ENCODE peak calls at places on chromosomes 6 and 20, in four cellular contexts. N, U, E and R are unnamed samples.
A peak's percentile ranks its signal among the peaks of the same experiment; 100 is the strongest.

GRCh38 chr6:68235192-68235812 is 399.8 kb upstream of the ADGRB3 start:
- DNase-seq in U (no peak), E (no peak), N (no peak), R (no peak)

GRCh38 chr6:138590796-138591709 is 91.8 kb upstream of the NHSL1 start:
- DNase-seq in U (peak; percentile 75), N (no peak), E (peak; percentile 70), R (peak; percentile 72)

GRCh38 chr20:45345104-45345936 is 2.9 kb downstream of the SDC4 start:
- DNase-seq in E (no peak), U (peak; percentile 90), N (no peak), R (no peak)

GRCh38 chr6:142400495-142400894 is 98.7 kb downstream of the ADGRG6 start:
- DNase-seq in N (no peak), U (no peak), E (no peak), R (no peak)

GRCh38 chr6:83536034-83536646 is 23.8 kb downstream of the PRSS35 start:
- DNase-seq in U (peak; percentile 64), E (peak; percentile 46), N (no peak), R (no peak)

GRCh38 chr6:55260181-55260580 is 67.1 kb upstream of the GFRAL start:
- DNase-seq in U (no peak), E (no peak), N (no peak), R (no peak)

GRCh38 chr6:42722497-42722896 is at the start of gene PRPH2:
- DNase-seq in E (no peak), U (no peak), N (no peak), R (no peak)

GRCh38 chr6:30100585-30101422 is 12.1 kb downstream of the TRIM31 start:
- DNase-seq in E (no peak), U (peak; percentile 84), N (peak; percentile 64), R (no peak)

GRCh38 chr6:81895511-81896185 is 143.2 kb upstream of the TENT5A start:
- DNase-seq in E (no peak), N (no peak), U (no peak), R (no peak)

GRCh38 chr20:38671186-38671585 is 53.1 kb upstream of the SLC32A1 start:
- DNase-seq in E (no peak), U (no peak), N (no peak), R (no peak)

GRCh38 chr6:63706630-63707029 is 71.0 kb downstream of the PHF3 start:
- DNase-seq in U (no peak), N (no peak), E (no peak), R (no peak)

GRCh38 chr20:51128198-51128597 is 105.3 kb upstream of the KCNG1 start:
- DNase-seq in U (no peak), N (no peak), E (no peak), R (no peak)

GRCh38 chr6:21426841-21427490 is 166.6 kb upstream of the SOX4 start:
- DNase-seq in N (no peak), E (no peak), U (no peak), R (no peak)

GRCh38 chr6:10655508-10656055 is 38.8 kb downstream of the C6orf52 start:
- DNase-seq in N (no peak), U (no peak), E (no peak), R (no peak)

DNA sequence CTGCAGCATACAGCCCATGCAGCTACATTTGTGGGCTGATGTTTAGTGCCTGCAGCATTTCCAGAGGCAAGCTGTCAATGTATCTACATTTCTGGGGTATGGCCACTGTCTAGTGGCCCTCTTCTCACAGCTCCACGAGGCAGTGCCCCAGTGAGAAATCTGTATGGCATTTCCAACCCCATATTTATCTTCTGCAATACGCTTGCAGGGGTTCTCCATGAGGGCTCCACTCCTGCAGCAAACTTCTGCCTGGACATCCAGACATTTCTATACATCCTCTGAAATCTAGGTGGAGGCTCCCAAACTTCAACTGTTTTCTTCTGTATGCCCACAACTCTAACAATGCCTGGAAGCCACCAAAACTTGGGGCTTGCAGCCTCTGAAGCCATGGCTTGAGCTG is 502.3 kb downstream of the C6orf118 start:
- DNase-seq in U (no peak), E (no peak), N (no peak), R (no peak)
- H3K9me3 ChIP-seq in U (no peaks in the 10 kb centered on the region), E (peaks cover 29% of the 10 kb centered on the region), N (no peaks in the 10 kb centered on the region), R (no peaks in the 10 kb centered on the region)

DNA sequence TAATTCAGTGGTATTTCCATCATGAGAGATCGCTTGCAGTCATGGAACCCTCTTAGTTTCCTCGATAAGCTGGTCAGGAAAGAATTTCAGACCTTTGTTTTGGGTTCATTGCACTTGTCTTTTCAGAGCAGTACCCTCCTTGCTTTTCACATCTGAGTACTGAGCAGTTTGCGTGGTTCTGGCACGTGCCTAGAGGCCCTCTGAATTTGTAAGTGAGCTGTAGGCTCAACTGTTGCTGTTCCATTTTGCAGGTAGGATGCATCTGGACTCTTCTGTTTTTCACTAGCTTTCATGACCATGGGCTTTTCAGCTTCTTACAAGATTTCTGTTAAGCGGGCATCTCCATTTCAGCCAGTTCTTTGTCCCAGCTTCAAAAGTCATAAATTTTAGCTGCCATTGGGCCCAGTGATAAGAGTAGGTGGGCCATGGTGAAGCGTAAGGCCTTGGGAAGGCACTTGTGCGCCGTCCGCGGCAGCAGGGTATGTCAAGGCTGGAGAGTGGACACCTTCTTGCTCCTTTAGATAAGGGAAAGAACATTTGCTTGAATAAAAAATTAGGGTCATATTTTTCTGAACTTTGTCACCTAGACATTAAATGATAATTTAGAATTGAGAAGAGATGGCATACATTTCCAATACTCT is 35.8 kb downstream of the HIVEP1 start:
- DNase-seq in N (no peak), E (no peak), U (no peak), R (no peak)
- H3K4me1 ChIP-seq in N (no peaks in the 10 kb centered on the region), E (no peaks in the 10 kb centered on the region), U (no peaks in the 10 kb centered on the region), R (no peaks in the 10 kb centered on the region)

GRCh38 chr20:46651091-46651962 is at the start of gene SLC13A3:
- DNase-seq in E (peak; percentile 21), U (no peak), N (peak; percentile 56), R (no peak)
- H3K4me3 ChIP-seq in E (no peak within 1 kb of the TSS), U (no peak within 1 kb of the TSS), N (peak within 1 kb of the TSS; percentile 54), R (peak within 1 kb of the TSS; percentile 20)

GRCh38 chr6:137185290-137185689 is 11.8 kb upstream of the IL22RA2 start:
- DNase-seq in E (no peak), U (no peak), N (no peak), R (no peak)

GRCh38 chr6:137181876-137182653 is 8.6 kb upstream of the IL22RA2 start:
- DNase-seq in E (no peak), N (no peak), U (no peak), R (no peak)

GRCh38 chr6:137176729-137177128 is 3.3 kb upstream of the IL22RA2 start:
- DNase-seq in E (no peak), U (no peak), N (no peak), R (no peak)

GRCh38 chr6:137177611-137178010 is 4.2 kb upstream of the IL22RA2 start:
- DNase-seq in E (no peak), U (no peak), N (no peak), R (no peak)

GRCh38 chr6:137182654-137183073 is 9.2 kb upstream of the IL22RA2 start:
- DNase-seq in U (no peak), E (no peak), N (no peak), R (no peak)
- H3K9me3 ChIP-seq in U (no peaks in the 10 kb centered on the region), E (peaks cover 6% of the 10 kb centered on the region), N (peaks cover 16% of the 10 kb centered on the region), R (peaks cover 5% of the 10 kb centered on the region)

GRCh38 chr6:157089851-157090250 is 233.5 kb downstream of the TMEM242 start:
- DNase-seq in U (no peak), N (no peak), E (no peak), R (peak; percentile 25)

GRCh38 chr6:157089258-157089657 is 234.1 kb downstream of the TMEM242 start:
- DNase-seq in N (no peak), U (no peak), E (peak; percentile 72), R (peak; percentile 50)

GRCh38 chr6:157087974-157088373 is 235.3 kb downstream of the TMEM242 start:
- DNase-seq in U (no peak), E (no peak), N (no peak), R (no peak)

GRCh38 chr6:157088841-157089240 is 234.5 kb downstream of the TMEM242 start:
- DNase-seq in N (no peak), U (no peak), E (no peak), R (no peak)

GRCh38 chr6:157086632-157087031 is 236.7 kb downstream of the TMEM242 start:
- DNase-seq in U (no peak), E (no peak), N (no peak), R (no peak)
- H3K4me1 ChIP-seq in U (no peaks in the 10 kb centered on the region), E (peaks cover 27% of the 10 kb centered on the region), N (no peaks in the 10 kb centered on the region), R (peaks cover 10% of the 10 kb centered on the region)